ENCODE peak calls at places on chromosomes 1 and 21, in five cellular contexts. N, L, K, R and M are unnamed samples.

GRCh38 chr1:72623299-72623708 is 341.0 kb upstream of the NEGR1 start:
- DNase-seq in N (peak), L (no peak), K (no peak), R (peak), M (peak)

GRCh38 chr1:226870323-226871046 is at the start of gene PSEN2:
- DNase-seq in N (peak), L (peak), K (peak), R (peak), M (peak)

GRCh38 chr1:32742956-32743355 is 40.4 kb upstream of the SYNC start:
- DNase-seq in N (no peak), L (no peak), K (no peak), R (no peak), M (no peak)

GRCh38 chr1:29785554-29785953 is 549.2 kb downstream of the PTPRU start:
- DNase-seq in N (no peak), L (no peak), K (no peak), R (no peak), M (no peak)

GRCh38 chr1:157626099-157626498 is 28.2 kb upstream of the FCRL4 start:
- DNase-seq in N (peak), L (no peak), K (no peak), R (no peak), M (no peak)

GRCh38 chr21:21740207-21740606 is 742.0 kb downstream of the NCAM2 start:
- DNase-seq in N (no peak), L (no peak), K (no peak), R (no peak), M (no peak)

GRCh38 chr1:162206749-162207635 is 137.5 kb downstream of the NOS1AP start:
- DNase-seq in N (no peak), L (no peak), K (no peak), R (peak), M (no peak)

GRCh38 chr21:43646550-43647260 is 12.6 kb downstream of the HSF2BP start:
- DNase-seq in N (peak), L (peak), K (peak), R (peak), M (peak)

GRCh38 chr1:44908427-44908826 is 65.4 kb upstream of the PTCH2 start:
- DNase-seq in N (no peak), L (no peak), K (no peak), R (no peak), M (no peak)

GRCh38 chr1:157147906-157148717 is 9.9 kb upstream of the ETV3 start:
- DNase-seq in N (no peak), L (no peak), K (no peak), R (peak), M (peak)

GRCh38 chr1:31596737-31597097 is 20.4 kb downstream of the TINAGL1 start:
- DNase-seq in N (peak), L (no peak), K (no peak), R (no peak), M (no peak)

GRCh38 chr1:236845830-236846229 is 50.7 kb downstream of the MTR start:
- DNase-seq in N (no peak), L (no peak), K (peak), R (no peak), M (no peak)

GRCh38 chr1:171251741-171252300 is 3.5 kb downstream of the FMO1 start:
- DNase-seq in N (no peak), L (no peak), K (peak), R (peak), M (no peak)

GRCh38 chr1:226638001-226638601 is 89.5 kb downstream of the STUM start:
- DNase-seq in N (no peak), L (no peak), K (peak), R (no peak), M (no peak)

GRCh38 chr21:21200939-21201610 is 202.9 kb downstream of the NCAM2 start:
- DNase-seq in N (no peak), L (no peak), K (no peak), R (peak), M (no peak)

GRCh38 chr1:227328405-227329019 is 10.2 kb upstream of the CDC42BPA start:
- DNase-seq in N (no peak), L (no peak), K (no peak), R (no peak), M (no peak)

GRCh38 chr1:10054465-10054864 is 21.7 kb downstream of the UBE4B start:
- DNase-seq in N (no peak), L (no peak), K (no peak), R (no peak), M (no peak)

GRCh38 chr1:155938220-155938627 is 3.2 kb upstream of the RXFP4 start:
- DNase-seq in N (peak), L (no peak), K (peak), R (peak), M (peak)

GRCh38 chr1:2548068-2548589 is 8.0 kb upstream of the TNFRSF14 start:
- DNase-seq in N (peak), L (peak), K (peak), R (peak), M (peak)

GRCh38 chr1:41955461-41956159 is 36.9 kb upstream of the HIVEP3 start:
- DNase-seq in N (peak), L (no peak), K (no peak), R (peak), M (peak)

GRCh38 chr1:49694251-49694827 is 329.4 kb downstream of the AGBL4 start:
- DNase-seq in N (no peak), L (no peak), K (no peak), R (no peak), M (no peak)

GRCh38 chr1:48526045-48526714 is 54.2 kb upstream of the SPATA6 start:
- DNase-seq in N (no peak), L (no peak), K (peak), R (peak), M (no peak)

GRCh38 chr1:14970115-14970798 is 183.3 kb upstream of the TMEM51 start:
- DNase-seq in N (no peak), L (no peak), K (peak), R (peak), M (peak)

GRCh38 chr21:42749226-42749625 is 95.8 kb downstream of the PDE9A start:
- DNase-seq in N (no peak), L (no peak), K (no peak), R (no peak), M (no peak)

GRCh38 chr1:12276225-12276624 is 46.4 kb downstream of the VPS13D start:
- DNase-seq in N (no peak), L (no peak), K (peak), R (peak), M (no peak)

GRCh38 chr1:215767761-215768160 is 200.7 kb downstream of the KCTD3 start:
- DNase-seq in N (no peak), L (no peak), K (no peak), R (no peak), M (no peak)

GRCh38 chr1:201916649-201917249 is 28.1 kb downstream of the SHISA4 start:
- DNase-seq in N (no peak), L (no peak), K (peak), R (peak), M (peak)

GRCh38 chr1:243562473-243562872 is 287.6 kb downstream of the AKT3 start:
- DNase-seq in N (no peak), L (no peak), K (no peak), R (no peak), M (no peak)

GRCh38 chr1:154445040-154445472 is 39.9 kb downstream of the IL6R start:
- DNase-seq in N (peak), L (no peak), K (no peak), R (peak), M (peak)

GRCh38 chr21:17539743-17540341 is 27.0 kb downstream of the CXADR start:
- DNase-seq in N (no peak), L (no peak), K (no peak), R (no peak), M (no peak)

GRCh38 chr1:173193639-173194038 is 13.5 kb downstream of the TNFSF4 start:
- DNase-seq in N (no peak), L (no peak), K (no peak), R (peak), M (peak)

GRCh38 chr1:3321559-3322439 is 132.7 kb upstream of the ARHGEF16 start:
- DNase-seq in N (no peak), L (no peak), K (no peak), R (no peak), M (no peak)

GRCh38 chr1:200437556-200438203 is 27.8 kb upstream of the ZNF281 start:
- DNase-seq in N (peak), L (no peak), K (no peak), R (peak), M (no peak)

GRCh38 chr1:84884671-84885389 is 8.2 kb downstream of the LPAR3 start:
- DNase-seq in N (no peak), L (no peak), K (no peak), R (peak), M (no peak)
- TF ChIP-seq CTCF in N (no peak), L (no peak), K (no peak), R (peak), M (peak)

GRCh38 chr1:145979746-145980435 is 15.4 kb downstream of the POLR3GL start:
- DNase-seq in N (no peak), L (no peak), K (no peak), R (no peak), M (no peak)

GRCh38 chr1:145978477-145978859 is 14.0 kb downstream of the POLR3GL start:
- DNase-seq in N (no peak), L (no peak), K (no peak), R (no peak), M (no peak)

GRCh38 chr1:145977016-145977415 is 12.5 kb downstream of the POLR3GL start:
- DNase-seq in N (no peak), L (no peak), K (no peak), R (no peak), M (no peak)

GRCh38 chr1:145977486-145978476 is 13.3 kb downstream of the POLR3GL start:
- DNase-seq in N (peak), L (peak), K (peak), R (peak), M (peak)

DNA sequence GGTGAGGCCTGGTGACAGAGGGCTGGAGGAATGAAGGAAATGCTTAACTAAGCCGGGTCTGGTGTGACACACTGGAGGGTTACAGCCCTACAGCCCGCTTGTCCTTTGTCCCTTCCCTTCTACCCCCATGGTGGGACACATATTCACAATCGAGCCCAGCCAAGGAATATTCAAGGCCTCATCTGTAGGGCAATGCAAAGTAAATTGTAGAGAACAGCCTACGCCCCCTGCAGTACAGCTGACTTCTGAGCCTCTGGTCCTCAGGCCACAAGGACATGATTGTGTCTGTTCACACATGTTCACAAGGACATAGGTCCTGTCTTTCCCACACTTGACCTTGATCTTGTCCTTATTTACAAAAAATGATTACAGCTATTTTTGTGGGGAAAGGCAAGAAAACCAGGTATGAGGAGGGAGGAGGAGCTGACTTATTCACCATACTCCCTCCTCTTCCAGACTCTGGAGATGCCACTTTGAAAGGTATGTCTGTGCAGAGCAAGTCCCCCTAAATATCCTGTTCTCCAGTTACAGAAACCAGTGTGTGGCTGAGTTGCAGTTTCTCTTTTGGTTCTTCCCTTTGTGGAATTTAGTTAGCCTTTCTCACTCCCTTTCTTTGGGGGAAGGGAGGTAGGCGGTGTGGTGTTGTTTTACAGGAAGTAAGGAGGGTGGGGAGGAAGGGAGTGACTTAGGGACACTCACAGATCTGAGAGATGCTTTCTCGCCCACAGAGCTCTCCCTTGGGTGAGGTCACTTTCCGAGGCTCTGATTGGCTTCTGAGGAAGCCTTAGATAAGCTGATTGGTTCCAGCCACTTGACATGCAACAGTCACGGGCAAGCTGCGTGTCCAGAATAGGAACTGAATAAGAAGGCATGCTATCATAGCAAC is 14.6 kb downstream of the POLR3GL start:
- DNase-seq in N (peak), L (peak), K (peak), R (peak), M (peak)
- TF ChIP-seq CTCF in N (peak), L (peak), K (no peak), R (peak), M (peak)

GRCh38 chr1:81305997-81306452 is 494.7 kb upstream of the ADGRL2 start:
- DNase-seq in N (peak), L (no peak), K (peak), R (peak), M (peak)
- TF ChIP-seq CTCF in N (peak), L (no peak), K (no peak), R (peak), M (no peak)

GRCh38 chr1:7487756-7488474 is 283.2 kb upstream of the VAMP3 start:
- DNase-seq in N (no peak), L (no peak), K (no peak), R (no peak), M (no peak)
- TF ChIP-seq CTCF in N (no peak), L (no peak), K (no peak), R (no peak), M (no peak)

GRCh38 chr1:205516362-205516761 is 11.9 kb downstream of the CDK18 start:
- DNase-seq in N (no peak), L (no peak), K (no peak), R (no peak), M (no peak)
- TF ChIP-seq CTCF in N (no peak), L (no peak), K (no peak), R (no peak), M (no peak)

DNA sequence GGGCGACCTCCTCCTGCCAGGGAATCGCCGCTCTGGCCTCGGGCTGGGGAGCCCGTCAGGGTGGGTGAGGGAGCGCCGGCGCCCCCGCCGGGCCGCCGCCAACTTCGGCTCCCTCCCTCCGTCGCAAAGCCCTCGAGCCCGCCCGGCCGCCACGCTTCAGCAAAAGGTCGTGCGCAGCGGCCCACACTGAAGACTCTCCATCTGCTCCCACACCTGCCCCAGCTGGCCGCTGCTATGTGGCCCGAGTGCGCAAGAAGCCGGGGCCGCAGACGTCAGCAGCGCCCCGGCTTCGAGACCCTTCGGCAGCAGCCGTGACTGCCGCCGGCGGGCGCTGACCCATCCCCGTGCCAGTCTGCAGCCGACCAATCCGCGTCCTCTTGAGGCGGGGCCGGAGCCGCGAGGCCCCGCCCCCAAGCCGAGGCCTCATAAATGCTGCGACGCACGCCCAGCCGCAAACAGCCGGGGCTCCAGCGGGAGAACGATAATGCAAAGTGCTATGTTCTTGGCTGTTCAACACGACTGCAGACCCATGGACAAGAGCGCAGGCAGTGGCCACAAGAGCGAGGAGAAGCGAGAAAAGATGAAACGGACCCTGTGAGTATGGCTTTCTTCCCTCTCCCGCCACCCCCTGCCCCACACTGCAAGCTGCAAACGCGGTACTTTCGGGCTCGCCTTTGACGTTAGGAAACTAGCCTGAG is at the start of gene RGS2:
- DNase-seq in N (peak), L (peak), K (peak), R (peak), M (peak)
- TF ChIP-seq CTCF in N (no peak), L (peak), K (peak), R (no peak), M (peak)